ENCODE peak calls at places on chromosome 21, in eight cellular contexts. A is lower leg skin, E is GM12892, D is A549, O is uterus, R is body of pancreas, S is transverse colon, P is upper lobe of left lung. Y is an unnamed sample.

GRCh38 chr21:35266546-35266945 is 217.4 kb upstream of the RUNX1 start:
- DNase-seq in A (no peak), E (no peak), D (no peak), O (no peak), R (no peak), S (no peak), P (no peak), Y (no peak)

GRCh38 chr21:8988696-8989095 is 1532.7 kb upstream of the TPTE start:
- DNase-seq in A (no peak), E (no peak), D (no peak), O (no peak), R (no peak), S (no peak), P (no peak), Y (no peak)

GRCh38 chr21:42524341-42525227 is 10.9 kb downstream of the SLC37A1 start:
- DNase-seq in A (peak), E (peak), D (no peak), O (peak), R (no peak), S (peak), P (peak), Y (no peak)

GRCh38 chr21:42414928-42415769 is 11.4 kb downstream of the UBASH3A start:
- DNase-seq in A (no peak), E (peak), D (peak), O (no peak), R (no peak), S (peak), P (no peak), Y (peak)

GRCh38 chr21:43771698-43772367 is 4.3 kb downstream of the CSTB start:
- DNase-seq in A (no peak), E (no peak), D (no peak), O (no peak), R (no peak), S (no peak), P (no peak), Y (no peak)

GRCh38 chr21:41316641-41317392 is at the start of gene FAM3B:
- DNase-seq in A (no peak), E (no peak), D (no peak), O (no peak), R (peak), S (peak), P (peak), Y (no peak)

GRCh38 chr21:28554660-28555475 is 437.8 kb downstream of the LTN1 start:
- DNase-seq in A (no peak), E (no peak), D (no peak), O (no peak), R (no peak), S (no peak), P (no peak), Y (no peak)

GRCh38 chr21:42164064-42164789 is 54.7 kb upstream of the ABCG1 start:
- DNase-seq in A (peak), E (peak), D (no peak), O (no peak), R (peak), S (peak), P (no peak), Y (no peak)

GRCh38 chr21:29875873-29876272 is 63.9 kb downstream of the GRIK1 start:
- DNase-seq in A (no peak), E (no peak), D (no peak), O (no peak), R (no peak), S (no peak), P (no peak), Y (no peak)

GRCh38 chr21:14259669-14260458 is 43.9 kb downstream of the RBM11 start:
- DNase-seq in A (no peak), E (no peak), D (peak), O (no peak), R (no peak), S (no peak), P (no peak), Y (no peak)

GRCh38 chr21:43328171-43328570 is 98.8 kb downstream of the SIK1 start:
- DNase-seq in A (no peak), E (no peak), D (no peak), O (no peak), R (no peak), S (no peak), P (no peak), Y (no peak)

GRCh38 chr21:32520885-32521735 is 64.2 kb downstream of the TCP10L start:
- DNase-seq in A (peak), E (no peak), D (no peak), O (peak), R (peak), S (peak), P (no peak), Y (peak)

GRCh38 chr21:32603131-32603530 is 9.0 kb downstream of the CFAP298 start:
- DNase-seq in A (no peak), E (no peak), D (no peak), O (no peak), R (no peak), S (no peak), P (no peak), Y (no peak)

GRCh38 chr21:14361958-14362357 is 21.0 kb downstream of the HSPA13 start:
- DNase-seq in A (no peak), E (no peak), D (no peak), O (no peak), R (no peak), S (no peak), P (no peak), Y (no peak)

GRCh38 chr21:41834252-41834925 is 44.8 kb downstream of the PRDM15 start:
- DNase-seq in A (no peak), E (no peak), D (no peak), O (no peak), R (no peak), S (no peak), P (peak), Y (no peak)

GRCh38 chr21:44550807-44551206 is 498 bp downstream of the KRTAP10-2 start:
- DNase-seq in A (no peak), E (no peak), D (no peak), O (no peak), R (no peak), S (peak), P (peak), Y (no peak)

GRCh38 chr21:36040389-36040788 is 19.9 kb downstream of the SETD4 start:
- DNase-seq in A (no peak), E (no peak), D (no peak), O (no peak), R (no peak), S (no peak), P (no peak), Y (no peak)

GRCh38 chr21:43597845-43598244 is 61.4 kb downstream of the HSF2BP start:
- DNase-seq in A (no peak), E (no peak), D (no peak), O (no peak), R (no peak), S (no peak), P (no peak), Y (no peak)

GRCh38 chr21:40146201-40146890 is 279.1 kb downstream of the PCP4 start:
- DNase-seq in A (no peak), E (no peak), D (no peak), O (no peak), R (no peak), S (no peak), P (no peak), Y (no peak)

GRCh38 chr21:35578350-35578782 is 482.0 kb downstream of the SETD4 start:
- DNase-seq in A (no peak), E (no peak), D (no peak), O (no peak), R (no peak), S (no peak), P (no peak), Y (peak)

GRCh38 chr21:42305707-42306147 is 9.5 kb downstream of the TFF3 start:
- DNase-seq in A (no peak), E (no peak), D (no peak), O (no peak), R (no peak), S (no peak), P (peak), Y (no peak)

GRCh38 chr21:31612889-31613785 is 46.4 kb upstream of the SOD1 start:
- DNase-seq in A (no peak), E (no peak), D (no peak), O (no peak), R (no peak), S (no peak), P (peak), Y (no peak)

GRCh38 chr21:29318354-29318753 is 19.6 kb downstream of the BACH1 start:
- DNase-seq in A (no peak), E (no peak), D (no peak), O (no peak), R (peak), S (no peak), P (no peak), Y (no peak)

GRCh38 chr21:43892984-43893535 is 28.0 kb downstream of the AGPAT3 start:
- DNase-seq in A (no peak), E (no peak), D (no peak), O (no peak), R (no peak), S (no peak), P (no peak), Y (no peak)

GRCh38 chr21:30468912-30469812 is 11.0 kb downstream of the KRTAP19-1 start:
- DNase-seq in A (no peak), E (no peak), D (no peak), O (no peak), R (no peak), S (no peak), P (no peak), Y (no peak)

GRCh38 chr21:42672699-42673458 is 19.5 kb downstream of the PDE9A start:
- DNase-seq in A (no peak), E (no peak), D (no peak), O (no peak), R (no peak), S (no peak), P (no peak), Y (peak)

GRCh38 chr21:28235169-28235892 is 757.3 kb downstream of the LTN1 start:
- DNase-seq in A (no peak), E (no peak), D (no peak), O (no peak), R (no peak), S (no peak), P (no peak), Y (no peak)

GRCh38 chr21:14886001-14886400 is 178.8 kb downstream of the NRIP1 start:
- DNase-seq in A (no peak), E (no peak), D (no peak), O (no peak), R (no peak), S (no peak), P (no peak), Y (no peak)

GRCh38 chr21:42218836-42219605 is at the start of gene ABCG1:
- DNase-seq in A (no peak), E (peak), D (peak), O (no peak), R (no peak), S (peak), P (peak), Y (no peak)

GRCh38 chr21:31099122-31099521 is 60.8 kb upstream of the KRTAP19-8 start:
- DNase-seq in A (no peak), E (no peak), D (no peak), O (no peak), R (no peak), S (no peak), P (no peak), Y (no peak)

GRCh38 chr21:35426484-35426883 is 377.4 kb upstream of the RUNX1 start:
- DNase-seq in A (no peak), E (no peak), D (no peak), O (no peak), R (no peak), S (no peak), P (no peak), Y (no peak)

GRCh38 chr21:23963454-23963853 is 1643.8 kb downstream of the MRPL39 start:
- DNase-seq in A (no peak), E (no peak), D (no peak), O (no peak), R (no peak), S (no peak), P (no peak), Y (no peak)

DNA sequence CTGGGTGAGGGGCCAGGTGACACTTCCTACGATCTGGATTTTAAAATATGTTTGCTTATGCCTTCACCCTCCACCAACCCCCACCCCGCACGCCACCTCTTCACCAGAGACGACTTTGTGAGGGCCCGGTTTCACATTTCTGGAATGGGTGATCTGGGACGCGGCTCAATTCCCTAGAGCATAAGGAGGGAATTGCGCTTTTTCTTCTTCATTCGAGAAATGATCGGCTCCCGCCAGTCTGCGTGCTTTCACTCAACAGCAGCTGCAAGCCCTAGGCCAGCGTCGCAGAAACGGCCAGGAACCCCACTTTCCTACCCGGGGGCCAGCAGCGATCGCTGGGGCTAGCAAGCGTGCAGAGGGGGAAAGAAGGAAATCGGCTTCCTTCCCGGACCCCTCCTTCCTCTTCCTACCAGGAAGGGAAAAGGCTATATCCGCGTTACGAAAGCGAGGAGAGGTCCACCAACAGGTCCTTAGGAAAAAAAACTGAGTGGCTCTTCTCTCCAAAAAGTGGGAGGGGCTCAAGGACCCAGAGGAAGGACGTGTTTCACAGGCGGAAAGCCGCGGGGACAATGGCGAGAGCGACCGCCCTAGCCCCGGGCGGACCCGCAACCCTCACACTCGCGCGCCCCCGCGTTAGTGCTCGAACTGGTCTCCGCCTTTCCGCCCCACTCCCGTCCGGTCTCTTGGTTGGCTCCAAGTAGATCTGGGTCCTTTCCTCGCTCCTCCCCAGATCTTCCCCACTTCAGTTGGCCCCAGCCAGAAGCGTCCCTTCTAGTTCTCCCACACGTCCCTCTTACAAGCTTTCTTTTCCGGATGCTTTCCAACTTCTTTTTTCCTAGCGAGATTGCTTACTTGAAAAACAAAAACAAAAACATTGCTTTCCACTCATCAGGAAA is 1.1 kb upstream of the ADAMTS1 start:
- DNase-seq in A (peak), E (no peak), D (no peak), O (peak), R (peak), S (peak), P (peak), Y (peak)
- TF ChIP-seq POLR2A in A (no peak), E (no peak), D (no peak), O (peak), R (peak), S (peak), P (peak), Y (peak)

DNA sequence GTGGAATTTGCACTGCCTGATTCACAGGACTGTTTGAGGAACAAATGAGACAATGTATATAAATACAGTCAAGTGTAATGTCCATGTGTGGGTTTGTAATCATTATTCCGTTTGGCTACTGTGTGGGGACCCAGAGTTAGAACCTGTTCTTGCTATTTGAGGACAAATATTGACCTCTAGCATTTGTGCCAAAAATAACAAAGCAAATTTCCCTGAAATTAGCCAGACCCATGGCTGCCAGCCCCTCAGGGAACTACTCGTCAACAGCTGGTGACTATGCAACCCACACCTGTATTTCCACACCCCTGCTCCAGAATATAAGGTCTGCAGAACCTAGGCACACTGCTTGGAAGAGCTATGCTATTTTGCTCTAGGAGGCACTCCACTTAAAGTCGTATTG is 70.7 kb downstream of the KCNJ6 start:
- DNase-seq in A (no peak), E (no peak), D (no peak), O (no peak), R (peak), S (no peak), P (no peak), Y (no peak)
- TF ChIP-seq POLR2A in A (no peak), E (no peak), D (no peak), O (no peak), R (no peak), S (no peak), P (no peak), Y (no peak)

GRCh38 chr21:26136686-26137085 is 33.9 kb downstream of the APP start:
- DNase-seq in A (no peak), E (peak), D (no peak), O (no peak), R (no peak), S (no peak), P (no peak), Y (no peak)

GRCh38 chr21:26137379-26138060 is 33.0 kb downstream of the APP start:
- DNase-seq in A (no peak), E (no peak), D (no peak), O (no peak), R (no peak), S (no peak), P (no peak), Y (no peak)

GRCh38 chr21:26142363-26142762 is 28.2 kb downstream of the APP start:
- DNase-seq in A (no peak), E (no peak), D (no peak), O (no peak), R (no peak), S (no peak), P (no peak), Y (no peak)

GRCh38 chr21:26138615-26139257 is 31.8 kb downstream of the APP start:
- DNase-seq in A (no peak), E (no peak), D (no peak), O (no peak), R (no peak), S (peak), P (no peak), Y (no peak)

DNA sequence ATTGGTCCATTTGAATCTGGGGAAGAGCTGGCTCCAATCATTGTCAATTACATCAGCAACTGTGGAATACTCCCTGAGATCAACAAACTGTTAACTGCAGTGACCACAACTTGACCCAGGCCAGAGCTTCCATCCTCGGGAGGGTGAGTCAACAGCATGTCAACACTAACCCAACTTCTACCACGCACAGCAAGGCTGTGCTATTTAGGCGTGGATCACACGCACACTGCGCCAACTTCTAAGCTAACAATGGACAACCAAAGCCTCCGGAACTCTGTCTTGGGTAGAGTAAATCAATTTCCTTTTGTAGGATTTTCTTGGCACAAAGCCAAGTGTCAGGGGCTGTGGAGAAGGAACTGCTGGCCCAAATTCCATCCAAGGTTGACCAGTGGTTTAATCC is 30.4 kb downstream of the APP start:
- DNase-seq in A (no peak), E (no peak), D (peak), O (peak), R (no peak), S (peak), P (no peak), Y (peak)
- TF ChIP-seq POLR2A in A (no peak), E (no peak), D (no peak), O (no peak), R (no peak), S (no peak), P (no peak), Y (no peak)

GRCh38 chr21:33975548-33976081 is 60.0 kb upstream of the ATP5PO start:
- DNase-seq in A (no peak), E (peak), D (no peak), O (no peak), R (no peak), S (peak), P (no peak), Y (no peak)

GRCh38 chr21:33976980-33977720 is 61.5 kb upstream of the ATP5PO start:
- DNase-seq in A (no peak), E (no peak), D (no peak), O (no peak), R (no peak), S (no peak), P (no peak), Y (no peak)

GRCh38 chr21:33974513-33975468 is 59.2 kb upstream of the ATP5PO start:
- DNase-seq in A (no peak), E (no peak), D (no peak), O (no peak), R (no peak), S (no peak), P (no peak), Y (no peak)

GRCh38 chr21:33977721-33978369 is 62.2 kb upstream of the ATP5PO start:
- DNase-seq in A (no peak), E (no peak), D (no peak), O (peak), R (no peak), S (no peak), P (no peak), Y (no peak)

DNA sequence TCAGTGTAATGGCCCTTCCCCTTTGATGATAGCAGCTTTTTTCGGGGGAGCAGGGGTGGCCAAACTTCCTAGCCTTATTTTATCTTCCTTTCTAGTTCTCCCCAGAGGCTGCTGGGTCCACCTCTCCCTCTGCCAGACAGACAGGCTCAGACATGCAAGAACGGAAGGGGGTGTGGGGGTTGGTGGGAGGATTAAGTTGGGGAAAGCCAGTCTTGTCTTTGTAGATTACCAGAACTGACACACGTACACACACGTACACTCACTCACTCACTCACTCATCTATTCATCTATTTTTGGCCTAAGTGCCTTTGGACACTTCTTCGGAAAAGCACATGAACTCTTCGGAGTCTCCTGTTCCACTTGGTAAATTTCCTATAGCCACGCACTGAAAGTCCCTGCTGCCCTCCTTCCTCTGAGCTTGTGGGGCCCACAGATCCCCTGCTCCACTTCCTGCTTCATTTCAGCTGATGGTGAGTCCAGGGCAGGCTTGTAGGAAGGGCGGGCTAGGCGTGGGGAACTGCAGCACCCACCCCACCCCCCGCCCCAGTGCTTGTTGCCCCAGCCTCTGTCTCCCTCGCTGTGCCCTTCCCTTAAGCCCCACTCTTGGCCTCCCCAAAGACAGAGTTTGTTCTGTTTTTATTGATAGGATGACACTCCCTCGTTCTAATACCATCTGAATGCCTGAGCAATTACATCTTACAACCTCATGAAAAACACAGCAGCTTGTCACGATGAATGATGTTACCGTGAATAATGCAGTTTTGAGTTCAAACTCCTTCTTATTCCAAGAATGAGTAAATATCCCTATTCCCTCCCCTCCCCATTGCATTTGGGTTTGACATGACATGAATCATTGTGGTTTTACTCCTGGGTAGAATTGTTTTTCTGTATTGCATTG is 60.7 kb upstream of the ATP5PO start:
- DNase-seq in A (peak), E (no peak), D (peak), O (peak), R (no peak), S (peak), P (no peak), Y (peak)
- TF ChIP-seq POLR2A in A (no peak), E (peak), D (no peak), O (no peak), R (no peak), S (no peak), P (no peak), Y (no peak)

Y was measured in H54.